ENCODE peak calls at places on chromosomes 16 and 17, in ten cellular contexts. M, B, L, F, U, Z, T, W, A and Q are unnamed samples.

GRCh38 chr17:46841561-46842379 is 9.6 kb upstream of the WNT9B start:
- DNase-seq in M (no peak), U (no peak), Z (no peak), F (no peak), A (no peak), B (peak), W (no peak), T (no peak), L (no peak), Q (no peak)

GRCh38 chr16:3022208-3022696 is 1.5 kb downstream of the HCFC1R1 start:
- DNase-seq in F (peak), W (peak), U (peak), L (peak), B (peak), A (peak), Z (peak), T (peak), M (peak), Q (peak)

GRCh38 chr17:13393841-13394710 is 207.7 kb downstream of the HS3ST3A1 start:
- DNase-seq in W (peak), F (no peak), Z (no peak), L (no peak), A (peak), T (no peak), B (peak), U (peak), M (peak), Q (peak)

GRCh38 chr17:65332375-65332774 is 195.2 kb downstream of the RGS9 start:
- DNase-seq in L (no peak), A (no peak), W (peak), T (no peak), M (peak), U (peak), B (peak), F (no peak), Z (no peak), Q (peak)

GRCh38 chr16:12449374-12449773 is 354.3 kb downstream of the CPPED1 start:
- DNase-seq in B (no peak), U (no peak), W (no peak), A (no peak), Z (no peak), L (no peak), M (no peak), T (no peak), F (no peak), Q (no peak)

GRCh38 chr17:3506054-3506453 is 30.3 kb downstream of the ASPA start:
- DNase-seq in U (no peak), B (no peak), W (no peak), A (no peak), M (no peak), L (no peak), T (no peak), Z (no peak), F (no peak), Q (no peak)

GRCh38 chr16:2028620-2029220 is 2.0 kb downstream of the NHERF2 start:
- DNase-seq in A (no peak), M (no peak), F (no peak), U (no peak), L (no peak), W (no peak), T (no peak), Z (no peak), B (no peak), Q (no peak)

GRCh38 chr17:70848785-70849184 is 679.5 kb downstream of the KCNJ2 start:
- DNase-seq in M (peak), T (no peak), Z (no peak), W (peak), L (peak), B (peak), A (peak), U (peak), F (no peak), Q (no peak)

GRCh38 chr17:21094298-21094704 is 32.5 kb upstream of the DHRS7B start:
- DNase-seq in M (no peak), T (no peak), F (no peak), L (no peak), Z (no peak), B (no peak), A (no peak), U (no peak), W (no peak), Q (no peak)

GRCh38 chr17:81980122-81980521 is 2.7 kb downstream of the ASPSCR1 start:
- DNase-seq in M (no peak), T (no peak), A (no peak), W (no peak), U (no peak), L (no peak), B (no peak), F (no peak), Z (no peak), Q (no peak)

GRCh38 chr16:29821663-29822115 is 1.4 kb downstream of the MVP start:
- DNase-seq in F (no peak), M (peak), U (peak), B (peak), W (peak), T (peak), A (peak), L (peak), Z (no peak), Q (no peak)

GRCh38 chr16:29824589-29825144 is 4.4 kb downstream of the MVP start:
- DNase-seq in T (peak), W (peak), M (peak), A (peak), B (peak), L (no peak), F (no peak), Z (no peak), U (peak), Q (no peak)

GRCh38 chr16:29826342-29826695 is 6.1 kb downstream of the MVP start:
- DNase-seq in M (no peak), A (no peak), B (no peak), Z (no peak), U (no peak), F (no peak), W (no peak), L (no peak), T (no peak), Q (no peak)

GRCh38 chr16:29820730-29821662 is 734 bp downstream of the MVP start:
- DNase-seq in Z (no peak), M (no peak), A (no peak), T (peak), W (peak), U (no peak), B (no peak), F (no peak), L (no peak), Q (no peak)

GRCh38 chr16:29825145-29826044 is 5.1 kb downstream of the MVP start:
- DNase-seq in B (peak), W (peak), T (peak), F (no peak), Z (no peak), L (no peak), U (peak), M (peak), A (peak), Q (no peak)
- H3K4me3 ChIP-seq in B (no peak), W (peak), T (no peak), F (no peak), Z (peak), L (no peak), U (no peak), M (no peak), A (peak), Q (peak)

GRCh38 chr16:86577314-86577971 is 906 bp upstream of the FOXL1 start:
- DNase-seq in B (no peak), F (no peak), M (peak), Z (no peak), L (no peak), U (peak), T (no peak), A (peak), W (peak), Q (no peak)

GRCh38 chr16:86576591-86577313 is 1.6 kb upstream of the FOXL1 start:
- DNase-seq in M (no peak), T (no peak), F (no peak), B (no peak), A (peak), W (peak), L (no peak), U (no peak), Z (no peak), Q (no peak)

GRCh38 chr16:86575095-86575685 is 3.2 kb upstream of the FOXL1 start:
- DNase-seq in A (no peak), M (no peak), U (no peak), L (no peak), T (no peak), W (no peak), B (no peak), Z (no peak), F (no peak), Q (no peak)

GRCh38 chr16:86574646-86575045 is 3.7 kb upstream of the FOXL1 start:
- DNase-seq in B (no peak), Z (no peak), L (no peak), A (no peak), F (no peak), M (no peak), W (no peak), U (no peak), T (no peak), Q (no peak)

DNA sequence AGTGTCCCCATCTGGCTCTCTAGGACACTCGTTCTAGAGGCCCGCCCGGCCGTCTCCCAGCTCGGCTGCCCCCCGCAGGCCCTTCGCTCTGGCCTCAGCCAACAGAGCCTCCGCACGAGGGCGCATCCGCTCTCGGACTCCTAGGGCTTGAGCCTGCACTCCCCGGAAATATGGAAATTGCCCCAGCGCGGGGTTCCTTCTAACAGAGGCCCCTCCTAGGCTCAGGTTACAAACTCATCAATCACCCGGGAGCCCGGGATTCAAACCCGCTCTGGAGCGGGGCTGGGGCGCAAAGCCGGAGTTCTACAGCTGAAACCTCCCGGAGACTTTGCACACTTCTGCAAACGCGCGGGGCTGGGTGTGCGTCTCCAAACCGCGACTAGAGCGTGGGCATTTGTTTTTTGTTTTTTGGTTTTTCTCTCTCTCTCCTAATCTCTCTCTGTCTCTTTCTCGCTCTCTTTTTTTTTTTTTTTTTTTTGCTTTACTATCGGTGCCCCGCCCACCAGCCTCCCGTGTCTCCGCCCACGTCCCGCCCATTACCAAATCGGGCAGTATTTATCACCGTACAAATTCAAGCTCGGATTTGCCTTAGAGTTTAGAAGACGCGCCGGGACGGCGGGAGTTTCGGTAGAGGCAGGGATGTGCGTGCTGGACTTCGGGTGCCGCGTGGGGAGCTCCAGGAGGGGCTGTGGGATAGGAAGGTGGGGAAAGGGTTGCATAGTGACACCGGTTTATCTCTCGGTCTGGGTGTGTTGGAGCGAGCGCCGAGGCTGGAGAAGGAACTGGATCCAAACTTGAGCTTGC is 2.4 kb upstream of the FOXL1 start:
- DNase-seq in Z (no peak), M (peak), U (peak), W (peak), F (peak), T (peak), B (peak), L (no peak), A (peak), Q (no peak)
- TF ChIP-seq CTCF in Z (no peak), M (peak), U (peak), W (peak), F (peak), T (no peak), B (peak), L (peak), A (peak), Q (peak)

GRCh38 chr16:85948870-85949269 is 49.9 kb downstream of the IRF8 start:
- DNase-seq in M (no peak), L (no peak), T (no peak), Z (no peak), A (no peak), B (no peak), W (no peak), U (no peak), F (no peak), Q (no peak)

GRCh38 chr16:85946680-85947510 is 47.9 kb downstream of the IRF8 start:
- DNase-seq in Z (no peak), B (no peak), A (no peak), T (no peak), M (no peak), W (no peak), U (no peak), L (no peak), F (no peak), Q (no peak)

GRCh38 chr16:85945424-85945751 is 46.4 kb downstream of the IRF8 start:
- DNase-seq in A (no peak), U (no peak), W (no peak), Z (no peak), T (no peak), B (no peak), L (no peak), M (no peak), F (no peak), Q (no peak)

GRCh38 chr16:85949787-85950186 is 50.8 kb downstream of the IRF8 start:
- DNase-seq in M (no peak), L (no peak), Z (no peak), B (no peak), T (no peak), A (no peak), F (no peak), W (no peak), U (no peak), Q (no peak)

GRCh38 chr16:85947511-85948509 is 48.8 kb downstream of the IRF8 start:
- DNase-seq in F (no peak), L (no peak), Z (no peak), W (no peak), T (no peak), U (no peak), B (no peak), M (no peak), A (no peak), Q (no peak)
- H3K4me3 ChIP-seq in F (no peak), L (no peak), Z (no peak), W (no peak), T (no peak), U (no peak), B (no peak), M (no peak), A (no peak), Q (no peak)

DNA sequence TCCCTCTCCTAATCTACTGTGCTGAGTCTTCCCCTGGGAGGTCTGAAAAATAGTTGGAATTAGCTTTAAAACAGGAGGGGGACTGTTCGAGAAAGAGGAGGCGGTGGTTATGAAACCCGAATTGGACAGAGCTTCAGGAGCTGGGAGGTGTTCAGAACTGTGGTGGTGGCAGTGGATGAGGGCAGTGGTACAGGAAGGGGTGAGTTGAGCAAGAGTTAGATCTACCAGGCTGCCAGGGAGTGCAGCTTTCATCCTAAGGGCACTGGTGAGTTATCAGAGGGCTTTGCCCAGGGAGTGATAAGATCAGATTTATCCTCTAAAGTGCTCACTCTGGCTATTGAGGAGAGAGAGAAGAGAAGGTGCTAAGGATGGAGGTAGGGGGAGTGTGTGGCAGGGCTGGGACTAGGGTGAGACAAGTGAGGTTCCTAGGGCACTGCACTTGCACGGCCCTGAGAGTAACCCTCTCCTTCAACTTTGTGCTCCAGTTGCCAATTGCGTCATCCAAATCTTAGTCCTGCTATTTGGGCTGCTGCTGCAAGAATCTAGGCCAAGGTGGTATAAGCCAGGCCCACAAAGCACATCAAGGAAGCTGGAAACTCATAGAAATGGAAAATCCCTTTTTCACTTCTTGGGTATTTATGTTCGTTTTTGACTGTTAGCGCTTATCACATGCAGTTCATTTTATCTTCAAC is 540.3 kb downstream of the XYLT1 start:
- DNase-seq in B (no peak), L (no peak), A (no peak), M (no peak), U (no peak), F (no peak), T (no peak), Z (no peak), W (no peak), Q (no peak)
- TF ChIP-seq CTCF in B (no peak), L (no peak), A (no peak), M (no peak), U (no peak), F (no peak), T (no peak), Z (no peak), W (no peak), Q (no peak)

DNA sequence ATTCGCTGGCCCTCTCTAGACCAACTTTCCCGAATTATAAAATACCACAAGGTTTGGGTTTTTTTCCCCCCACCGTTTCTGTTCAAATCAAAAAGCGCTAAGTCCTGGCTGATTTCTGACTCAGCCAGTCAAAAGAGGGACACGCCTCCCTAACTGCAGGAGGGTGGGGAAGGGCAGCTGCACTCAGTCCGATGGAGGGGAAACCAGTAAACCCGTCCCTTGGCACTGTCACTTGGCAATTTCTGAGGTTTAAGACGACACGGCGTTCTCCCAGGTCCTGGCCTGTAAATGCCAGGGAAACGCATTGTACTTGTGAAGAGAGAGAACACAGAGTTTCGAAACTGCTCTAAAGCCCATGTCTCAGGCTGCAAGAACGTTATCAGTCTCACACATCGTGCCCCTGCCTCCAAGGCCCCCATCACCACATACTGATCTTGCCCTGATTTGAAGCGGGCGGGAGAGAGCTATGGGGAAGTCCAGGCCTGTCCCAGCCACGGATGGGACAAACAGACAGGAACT is 57.9 kb downstream of the ZFHX3 start:
- DNase-seq in W (peak), L (peak), A (peak), F (peak), Z (no peak), T (peak), M (peak), U (peak), B (peak), Q (no peak)
- H3K4me3 ChIP-seq in W (peak), L (peak), A (peak), F (peak), Z (peak), T (no peak), M (peak), U (peak), B (no peak), Q (peak)

DNA sequence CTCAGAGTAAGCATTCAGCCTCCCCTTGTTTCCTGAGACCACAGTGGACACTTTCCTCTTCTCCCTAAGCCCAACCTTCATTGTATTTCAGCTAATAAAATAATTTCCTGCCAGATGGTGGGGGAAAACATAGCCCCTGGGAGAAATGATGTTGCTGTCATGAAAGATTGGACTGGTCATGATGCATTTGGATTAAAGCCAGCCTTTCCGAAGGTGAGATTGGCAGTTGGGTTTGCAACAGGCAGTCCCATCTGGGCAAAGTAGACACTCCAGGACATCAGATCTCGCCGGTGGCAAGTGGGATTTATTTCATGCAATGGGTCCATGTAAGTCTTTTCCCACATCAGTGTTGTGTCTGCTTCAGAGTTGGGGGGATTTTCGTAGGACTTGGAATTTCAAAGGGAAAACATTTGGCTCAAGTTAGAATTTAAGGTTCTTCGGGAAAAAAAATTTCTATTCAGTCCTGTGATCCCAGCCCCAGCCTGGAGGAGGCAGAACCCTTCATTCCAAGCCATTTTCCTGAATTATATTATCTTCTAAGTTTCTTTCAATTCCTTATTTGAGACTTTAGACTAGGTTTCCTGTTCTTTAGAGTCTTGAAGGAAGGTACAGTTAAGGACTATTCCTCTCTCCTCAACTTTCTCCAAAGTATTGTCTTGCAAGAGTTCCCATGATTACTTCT is 391.7 kb downstream of the XYLT1 start:
- DNase-seq in U (no peak), F (no peak), Z (no peak), L (no peak), M (no peak), W (no peak), B (no peak), T (no peak), A (no peak), Q (no peak)
- TF ChIP-seq CTCF in U (no peak), F (no peak), Z (no peak), L (no peak), M (no peak), W (no peak), B (no peak), T (no peak), A (no peak), Q (no peak)

DNA sequence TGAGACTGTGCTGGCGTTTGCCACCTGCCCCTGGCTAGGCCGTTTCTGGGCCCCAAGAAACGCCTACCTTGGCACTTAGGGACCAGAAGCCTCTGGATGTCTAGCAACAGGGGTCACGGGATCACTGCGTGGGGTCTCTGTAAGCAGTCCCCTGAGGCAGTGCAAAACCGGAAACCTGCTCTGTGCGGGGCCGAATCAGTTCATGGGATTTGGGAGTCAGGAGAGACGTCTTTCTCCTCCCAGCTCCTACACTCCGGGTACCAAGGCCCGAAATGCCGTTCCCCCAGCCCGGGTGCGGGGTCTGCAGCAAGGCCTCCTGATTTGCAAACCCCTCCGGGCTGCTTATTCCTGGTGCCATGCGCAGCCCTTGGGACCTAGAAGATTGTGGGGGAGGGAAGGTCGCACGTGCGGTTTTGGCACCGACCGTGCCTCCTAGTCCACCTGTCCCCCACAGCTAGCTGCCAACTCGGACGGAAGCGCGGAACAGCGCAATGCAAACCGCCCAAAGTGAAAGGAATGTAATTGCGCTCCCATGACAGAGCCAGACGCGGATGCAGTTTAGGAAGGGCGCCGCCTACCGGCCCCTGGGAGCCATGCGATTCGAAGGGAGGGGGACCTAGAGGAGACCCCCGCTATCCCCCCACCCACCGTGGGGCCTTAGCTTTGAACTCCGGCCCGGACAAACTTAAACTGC is 6.5 kb downstream of the IRX5 start:
- DNase-seq in W (peak), A (no peak), U (no peak), L (no peak), F (no peak), M (peak), T (no peak), Z (peak), B (peak), Q (no peak)
- H3K4me3 ChIP-seq in W (peak), A (no peak), U (no peak), L (no peak), F (peak), M (peak), T (no peak), Z (peak), B (peak), Q (peak)